ENCODE peak calls at places on chromosomes 4 and X, in five cellular contexts. One of them, this sample, is unnamed.

GRCh38 chr4:152211936-152212675 is 323.8 kb downstream of the FBXW7 start:
- DNase-seq in fibroblast of villous mesenchyme: no peak
- DNase-seq in head of caudate nucleus: no peak
- DNase-seq in H4: no peak
- DNase-seq in GM03348: no peak
- DNase-seq in this sample: no peak

GRCh38 chr4:113179091-113179490 is 129.6 kb downstream of the ANK2 start:
- DNase-seq in H4: no peak
- DNase-seq in head of caudate nucleus: peak
- DNase-seq in fibroblast of villous mesenchyme: no peak
- DNase-seq in GM03348: peak
- DNase-seq in this sample: no peak

GRCh38 chrX:48520455-48520854 is 1.2 kb upstream of the EBP start:
- DNase-seq in fibroblast of villous mesenchyme: no peak
- DNase-seq in GM03348: no peak
- DNase-seq in head of caudate nucleus: no peak
- DNase-seq in H4: no peak
- DNase-seq in this sample: no peak

GRCh38 chr4:77852892-77853495 is 9.6 kb upstream of the MRPL1 start:
- DNase-seq in H4: no peak
- DNase-seq in head of caudate nucleus: no peak
- DNase-seq in GM03348: no peak
- DNase-seq in fibroblast of villous mesenchyme: no peak
- DNase-seq in this sample: no peak

GRCh38 chr4:74537459-74537858 is 92.5 kb downstream of the AREG start:
- DNase-seq in fibroblast of villous mesenchyme: no peak
- DNase-seq in GM03348: no peak
- DNase-seq in H4: no peak
- DNase-seq in head of caudate nucleus: no peak
- DNase-seq in this sample: no peak

GRCh38 chrX:70485466-70485865 is 40.8 kb downstream of the DLG3 start:
- DNase-seq in GM03348: no peak
- DNase-seq in H4: no peak
- DNase-seq in head of caudate nucleus: no peak
- DNase-seq in fibroblast of villous mesenchyme: no peak
- DNase-seq in this sample: no peak

GRCh38 chr4:86977621-86978184 is 42.9 kb downstream of the AFF1 start:
- DNase-seq in H4: peak
- DNase-seq in GM03348: no peak
- DNase-seq in head of caudate nucleus: no peak
- DNase-seq in fibroblast of villous mesenchyme: no peak
- DNase-seq in this sample: peak

GRCh38 chr4:166073783-166074182 is 200.7 kb downstream of the TLL1 start:
- DNase-seq in GM03348: no peak
- DNase-seq in H4: no peak
- DNase-seq in fibroblast of villous mesenchyme: no peak
- DNase-seq in head of caudate nucleus: no peak
- DNase-seq in this sample: no peak

GRCh38 chr4:13654158-13654797 is 26.8 kb upstream of the BOD1L1 start:
- DNase-seq in GM03348: peak
- DNase-seq in fibroblast of villous mesenchyme: peak
- DNase-seq in H4: peak
- DNase-seq in head of caudate nucleus: peak
- DNase-seq in this sample: peak

GRCh38 chr4:56764775-56765174 is 56.7 kb downstream of the SPINK2 start:
- DNase-seq in head of caudate nucleus: no peak
- DNase-seq in fibroblast of villous mesenchyme: peak
- DNase-seq in H4: peak
- DNase-seq in GM03348: peak
- DNase-seq in this sample: no peak

GRCh38 chrX:53356186-53356585 is 66.3 kb downstream of the SMC1A start:
- DNase-seq in H4: peak
- DNase-seq in fibroblast of villous mesenchyme: no peak
- DNase-seq in GM03348: no peak
- DNase-seq in head of caudate nucleus: no peak
- DNase-seq in this sample: no peak

GRCh38 chr4:160175064-160175643 is 1072.3 kb downstream of the RAPGEF2 start:
- DNase-seq in H4: peak
- DNase-seq in head of caudate nucleus: no peak
- DNase-seq in fibroblast of villous mesenchyme: no peak
- DNase-seq in GM03348: no peak
- DNase-seq in this sample: no peak

GRCh38 chrX:14673764-14674163 is 144.4 kb downstream of the GLRA2 start:
- DNase-seq in head of caudate nucleus: peak
- DNase-seq in fibroblast of villous mesenchyme: peak
- DNase-seq in GM03348: peak
- DNase-seq in H4: peak
- DNase-seq in this sample: no peak

GRCh38 chr4:41174444-41174843 is 39.9 kb downstream of the APBB2 start:
- DNase-seq in H4: no peak
- DNase-seq in GM03348: no peak
- DNase-seq in head of caudate nucleus: no peak
- DNase-seq in fibroblast of villous mesenchyme: peak
- DNase-seq in this sample: no peak

This sample was measured in dermis microvascular lymphatic vessel endothelial cell.